ENCODE peak calls at places on chromosomes 7 and 10, in nine cellular contexts. D, V, F, N, S, R, P, T and G are unnamed samples.

GRCh38 chr7:73871163-73872011 is 10.4 kb downstream of the TMEM270 start:
- ATAC-seq in D (peak; percentile 16), V (no peak), F (no peak), N (peak; percentile 75), S (peak; percentile 24), R (peak; percentile 33), P (peak; percentile 90), T (no peak), G (peak; percentile 60)

GRCh38 chr10:6234371-6234770 is 31.6 kb downstream of the PFKFB3 start:
- ATAC-seq in D (no peak), V (no peak), F (no peak), N (no peak), S (no peak), R (no peak), P (no peak), T (no peak), G (no peak)

GRCh38 chr10:86376403-86376802 is 9.8 kb upstream of the GRID1 start:
- ATAC-seq in D (no peak), V (no peak), F (no peak), N (no peak), S (no peak), R (no peak), P (no peak), T (no peak), G (no peak)

GRCh38 chr10:7792541-7792940 is 4.6 kb downstream of the ATP5F1C start:
- ATAC-seq in D (no peak), V (no peak), F (no peak), N (peak; percentile 7), S (no peak), R (no peak), P (no peak), T (no peak), G (no peak)

GRCh38 chr10:26544932-26545331 is 106.8 kb downstream of the APBB1IP start:
- ATAC-seq in D (no peak), V (no peak), F (no peak), N (no peak), S (no peak), R (no peak), P (no peak), T (no peak), G (no peak)

GRCh38 chr7:155811560-155811894 is 736 bp downstream of the SHH start:
- ATAC-seq in D (no peak), V (no peak), F (no peak), N (peak; percentile 27), S (no peak), R (no peak), P (no peak), T (no peak), G (no peak)

GRCh38 chr7:34145603-34146002 is 240.3 kb downstream of the BMPER start:
- ATAC-seq in D (no peak), V (no peak), F (no peak), N (no peak), S (no peak), R (no peak), P (no peak), T (no peak), G (no peak)

GRCh38 chr7:259191-259505 is 30.8 kb upstream of the FOXL3 start:
- ATAC-seq in D (no peak), V (no peak), F (no peak), N (no peak), S (no peak), R (no peak), P (no peak), T (no peak), G (no peak)

GRCh38 chr10:57919864-57920263 is 347.8 kb downstream of the IPMK start:
- ATAC-seq in D (no peak), V (no peak), F (no peak), N (peak; percentile 99), S (no peak), R (no peak), P (no peak), T (no peak), G (no peak)

GRCh38 chr7:143913945-143914615 is 12.1 kb upstream of the TCAF1 start:
- ATAC-seq in D (no peak), V (no peak), F (no peak), N (no peak), S (no peak), R (no peak), P (peak; percentile 85), T (no peak), G (no peak)

GRCh38 chr7:55156919-55157318 is 138.1 kb downstream of the EGFR start:
- ATAC-seq in D (no peak), V (no peak), F (no peak), N (no peak), S (no peak), R (peak; percentile 56), P (peak; percentile 19), T (no peak), G (no peak)

GRCh38 chr7:15305002-15305600 is 256.7 kb downstream of the AGMO start:
- ATAC-seq in D (peak; percentile 59), V (no peak), F (no peak), N (peak; percentile 64), S (no peak), R (no peak), P (peak; percentile 91), T (no peak), G (no peak)

GRCh38 chr10:32911285-32912016 is 46.6 kb downstream of the ITGB1 start:
- ATAC-seq in D (peak; percentile 53), V (no peak), F (no peak), N (no peak), S (peak; percentile 43), R (no peak), P (no peak), T (no peak), G (no peak)

GRCh38 chr10:93600861-93601773 is at the start of gene RBP4:
- ATAC-seq in D (peak; percentile 66), V (no peak), F (no peak), N (peak; percentile 89), S (peak; percentile 44), R (peak; percentile 71), P (peak; percentile 76), T (no peak), G (peak; percentile 42)

GRCh38 chr7:131294553-131294952 is 33.1 kb upstream of the MKLN1 start:
- ATAC-seq in D (no peak), V (no peak), F (no peak), N (no peak), S (no peak), R (peak; percentile 40), P (no peak), T (no peak), G (no peak)

GRCh38 chr10:14084875-14085274 is 245.8 kb downstream of the FRMD4A start:
- ATAC-seq in D (no peak), V (no peak), F (no peak), N (no peak), S (no peak), R (no peak), P (no peak), T (no peak), G (no peak)

GRCh38 chr10:75195035-75195763 is 15.4 kb upstream of the VDAC2 start:
- ATAC-seq in D (no peak), V (no peak), F (no peak), N (no peak), S (no peak), R (no peak), P (no peak), T (no peak), G (no peak)

GRCh38 chr10:2599571-2599970 is 467.8 kb upstream of the PFKP start:
- ATAC-seq in D (peak; percentile 35), V (no peak), F (no peak), N (no peak), S (no peak), R (no peak), P (no peak), T (no peak), G (no peak)

GRCh38 chr7:106312099-106312871 is 27.5 kb upstream of the NAMPT start:
- ATAC-seq in D (no peak), V (no peak), F (no peak), N (no peak), S (no peak), R (no peak), P (no peak), T (no peak), G (no peak)

GRCh38 chr7:1521454-1521853 is 9.0 kb upstream of the MAFK start:
- ATAC-seq in D (no peak), V (no peak), F (no peak), N (no peak), S (no peak), R (no peak), P (no peak), T (peak; percentile 76), G (no peak)

GRCh38 chr10:85262992-85263391 is 934.6 kb downstream of the CCSER2 start:
- ATAC-seq in D (no peak), V (no peak), F (no peak), N (no peak), S (no peak), R (no peak), P (no peak), T (no peak), G (no peak)

GRCh38 chr10:7333995-7334964 is 76.6 kb downstream of the SFMBT2 start:
- ATAC-seq in D (peak; percentile 12), V (no peak), F (no peak), N (no peak), S (peak; percentile 63), R (peak; percentile 64), P (peak; percentile 74), T (no peak), G (no peak)

GRCh38 chr7:99079104-99079503 is 64.8 kb downstream of the SMURF1 start:
- ATAC-seq in D (peak; percentile 88), V (no peak), F (no peak), N (peak; percentile 99), S (peak; percentile 42), R (peak; percentile 68), P (peak; percentile 35), T (no peak), G (no peak)

GRCh38 chr7:55871932-55872485 is 9.5 kb upstream of the SEPTIN14 start:
- ATAC-seq in D (no peak), V (no peak), F (no peak), N (no peak), S (no peak), R (no peak), P (no peak), T (no peak), G (no peak)

GRCh38 chr10:83539528-83540308 is 599.6 kb upstream of the GHITM start:
- ATAC-seq in D (peak; percentile 50), V (no peak), F (no peak), N (no peak), S (peak; percentile 97), R (peak; percentile 97), P (no peak), T (no peak), G (peak; percentile 92)

GRCh38 chr7:77425151-77426051 is 9.3 kb upstream of the GSAP start:
- ATAC-seq in D (no peak), V (no peak), F (no peak), N (no peak), S (no peak), R (peak; percentile 48), P (peak; percentile 46), T (no peak), G (no peak)

GRCh38 chr10:10819206-10819856 is 198.3 kb upstream of the CELF2 start:
- ATAC-seq in D (peak; percentile 90), V (no peak), F (no peak), N (no peak), S (no peak), R (peak; percentile 59), P (no peak), T (no peak), G (no peak)

GRCh38 chr10:78805176-78805575 is 263.6 kb upstream of the ZMIZ1 start:
- ATAC-seq in D (peak; percentile 88), V (no peak), F (no peak), N (peak; percentile 95), S (peak; percentile 88), R (peak; percentile 90), P (peak; percentile 53), T (no peak), G (peak; percentile 82)